ENCODE peak calls at places on chromosomes 11 and 22, in seven cellular contexts. One of them, this sample, is unnamed. For H3K4me1, the result is how much of the 10 kb centered on the place peaks cover.

GRCh38 chr22:42317691-42318547 is 47.5 kb upstream of the TCF20 start:
- DNase-seq in SK-N-SH: peak
- DNase-seq in GM23338: peak
- DNase-seq in stomach: peak
- DNase-seq in endothelial cell of umbilical vein: no peak
- DNase-seq in prostate gland: peak
- DNase-seq in transverse colon: peak
- DNase-seq in this sample: no peak

GRCh38 chr11:36092314-36093030 is 148.6 kb downstream of the LDLRAD3 start:
- DNase-seq in transverse colon: no peak
- DNase-seq in SK-N-SH: no peak
- DNase-seq in endothelial cell of umbilical vein: no peak
- DNase-seq in GM23338: peak
- DNase-seq in stomach: no peak
- DNase-seq in prostate gland: no peak
- DNase-seq in this sample: no peak

GRCh38 chr11:115458877-115459276 is 45.3 kb downstream of the CADM1 start:
- DNase-seq in transverse colon: no peak
- DNase-seq in stomach: no peak
- DNase-seq in GM23338: no peak
- DNase-seq in SK-N-SH: no peak
- DNase-seq in prostate gland: no peak
- DNase-seq in endothelial cell of umbilical vein: no peak
- DNase-seq in this sample: no peak

GRCh38 chr11:19832901-19833300 is 120.3 kb downstream of the NAV2 start:
- DNase-seq in SK-N-SH: no peak
- DNase-seq in endothelial cell of umbilical vein: no peak
- DNase-seq in prostate gland: no peak
- DNase-seq in stomach: no peak
- DNase-seq in transverse colon: no peak
- DNase-seq in GM23338: no peak
- DNase-seq in this sample: no peak

GRCh38 chr11:63709336-63709735 is 28.0 kb downstream of the RTN3 start:
- DNase-seq in GM23338: no peak
- DNase-seq in endothelial cell of umbilical vein: peak
- DNase-seq in stomach: no peak
- DNase-seq in transverse colon: no peak
- DNase-seq in SK-N-SH: no peak
- DNase-seq in prostate gland: no peak
- DNase-seq in this sample: no peak

GRCh38 chr22:50305658-50306566 is 1.5 kb downstream of the PLXNB2 start:
- DNase-seq in GM23338: peak
- DNase-seq in SK-N-SH: peak
- DNase-seq in prostate gland: peak
- DNase-seq in transverse colon: peak
- DNase-seq in stomach: peak
- DNase-seq in endothelial cell of umbilical vein: peak
- DNase-seq in this sample: peak

GRCh38 chr11:64900263-64900678 is 16.7 kb downstream of the ATG2A start:
- DNase-seq in transverse colon: no peak
- DNase-seq in stomach: no peak
- DNase-seq in endothelial cell of umbilical vein: no peak
- DNase-seq in prostate gland: no peak
- DNase-seq in SK-N-SH: no peak
- DNase-seq in GM23338: no peak
- DNase-seq in this sample: no peak

GRCh38 chr11:64516226-64516625 is 74.8 kb upstream of the SLC22A12 start:
- DNase-seq in prostate gland: no peak
- DNase-seq in stomach: no peak
- DNase-seq in SK-N-SH: no peak
- DNase-seq in GM23338: peak
- DNase-seq in endothelial cell of umbilical vein: no peak
- DNase-seq in transverse colon: no peak
- DNase-seq in this sample: no peak

GRCh38 chr22:19821523-19822300 is 33.0 kb downstream of the GNB1L start:
- DNase-seq in endothelial cell of umbilical vein: no peak
- DNase-seq in GM23338: no peak
- DNase-seq in transverse colon: no peak
- DNase-seq in prostate gland: no peak
- DNase-seq in SK-N-SH: peak
- DNase-seq in stomach: peak
- DNase-seq in this sample: no peak

GRCh38 chr11:93236741-93237675 is 39.2 kb upstream of the SLC36A4 start:
- DNase-seq in GM23338: peak
- DNase-seq in SK-N-SH: peak
- DNase-seq in stomach: no peak
- DNase-seq in endothelial cell of umbilical vein: peak
- DNase-seq in prostate gland: peak
- DNase-seq in transverse colon: peak
- DNase-seq in this sample: no peak

GRCh38 chr11:119671048-119671447 is 58.0 kb downstream of the NECTIN1 start:
- DNase-seq in prostate gland: no peak
- DNase-seq in transverse colon: peak
- DNase-seq in GM23338: no peak
- DNase-seq in endothelial cell of umbilical vein: peak
- DNase-seq in stomach: peak
- DNase-seq in SK-N-SH: peak
- DNase-seq in this sample: no peak

GRCh38 chr22:31451709-31452571 is 37.7 kb downstream of the EIF4ENIF1 start:
- DNase-seq in stomach: no peak
- DNase-seq in transverse colon: no peak
- DNase-seq in GM23338: peak
- DNase-seq in endothelial cell of umbilical vein: peak
- DNase-seq in SK-N-SH: peak
- DNase-seq in prostate gland: no peak
- DNase-seq in this sample: no peak

GRCh38 chr11:8841899-8842298 is 69.1 kb upstream of the AKIP1 start:
- DNase-seq in prostate gland: no peak
- DNase-seq in SK-N-SH: no peak
- DNase-seq in transverse colon: no peak
- DNase-seq in GM23338: no peak
- DNase-seq in stomach: no peak
- DNase-seq in endothelial cell of umbilical vein: peak
- DNase-seq in this sample: no peak

GRCh38 chr11:30107899-30108298 is 91.1 kb upstream of the KCNA4 start:
- DNase-seq in SK-N-SH: no peak
- DNase-seq in GM23338: no peak
- DNase-seq in stomach: no peak
- DNase-seq in prostate gland: no peak
- DNase-seq in endothelial cell of umbilical vein: no peak
- DNase-seq in transverse colon: no peak
- DNase-seq in this sample: no peak

GRCh38 chr22:21707677-21708076 is 27.9 kb downstream of the YPEL1 start:
- DNase-seq in transverse colon: no peak
- DNase-seq in GM23338: no peak
- DNase-seq in endothelial cell of umbilical vein: no peak
- DNase-seq in prostate gland: peak
- DNase-seq in stomach: no peak
- DNase-seq in SK-N-SH: peak
- DNase-seq in this sample: no peak

GRCh38 chr11:115613986-115614625 is 109.9 kb upstream of the CADM1 start:
- DNase-seq in endothelial cell of umbilical vein: no peak
- DNase-seq in transverse colon: no peak
- DNase-seq in stomach: no peak
- DNase-seq in SK-N-SH: no peak
- DNase-seq in GM23338: no peak
- DNase-seq in prostate gland: no peak
- DNase-seq in this sample: no peak

GRCh38 chr22:20150381-20151275 is at the start of gene CCDC188:
- DNase-seq in SK-N-SH: no peak
- DNase-seq in transverse colon: no peak
- DNase-seq in stomach: no peak
- DNase-seq in GM23338: no peak
- DNase-seq in endothelial cell of umbilical vein: no peak
- DNase-seq in prostate gland: no peak
- DNase-seq in this sample: no peak

GRCh38 chr11:37861671-37862070 is 1263.6 kb upstream of the RAG2 start:
- DNase-seq in prostate gland: no peak
- DNase-seq in GM23338: no peak
- DNase-seq in SK-N-SH: no peak
- DNase-seq in endothelial cell of umbilical vein: no peak
- DNase-seq in stomach: no peak
- DNase-seq in transverse colon: no peak
- DNase-seq in this sample: no peak

DNA sequence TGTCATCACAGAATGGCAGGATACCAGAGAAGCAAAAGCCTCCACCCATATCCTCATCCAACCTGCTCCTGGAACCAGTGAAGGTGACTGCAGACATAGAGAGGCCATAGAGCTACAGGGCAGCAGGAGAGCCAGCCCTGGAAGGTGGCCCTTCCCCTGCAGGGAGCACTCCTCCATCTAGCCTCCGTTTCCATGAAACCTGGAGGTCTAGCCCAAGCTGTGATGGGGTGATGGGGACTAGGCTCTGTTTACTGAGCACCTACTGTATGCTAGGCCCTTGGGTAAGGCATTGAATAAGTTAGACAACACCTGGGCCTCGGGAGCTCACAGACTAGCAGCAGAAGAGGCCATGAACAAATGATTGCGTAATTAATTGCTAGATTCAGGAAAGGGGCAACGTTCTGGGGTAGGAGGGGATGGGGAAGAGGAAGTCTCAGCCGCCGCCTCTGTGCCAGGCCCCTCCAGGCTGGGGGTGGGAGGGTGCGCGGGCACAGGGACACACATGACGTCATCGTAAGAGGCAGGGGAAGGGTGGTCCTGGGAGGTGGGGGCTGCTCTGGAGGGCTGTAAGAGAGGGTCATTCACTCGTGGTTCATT is 784 bp upstream of the SYNGR1 start:
- DNase-seq in SK-N-SH: peak
- DNase-seq in transverse colon: peak
- DNase-seq in GM23338: no peak
- DNase-seq in stomach: no peak
- DNase-seq in prostate gland: no peak
- DNase-seq in endothelial cell of umbilical vein: no peak
- DNase-seq in this sample: no peak
- TF ChIP-seq POLR2AphosphoS5 in SK-N-SH: no peak
- TF ChIP-seq POLR2AphosphoS5 in transverse colon: no peak
- TF ChIP-seq POLR2AphosphoS5 in GM23338: peak
- TF ChIP-seq POLR2AphosphoS5 in stomach: no peak
- TF ChIP-seq POLR2AphosphoS5 in prostate gland: no peak
- TF ChIP-seq POLR2AphosphoS5 in endothelial cell of umbilical vein: no peak
- TF ChIP-seq POLR2AphosphoS5 in this sample: no peak

GRCh38 chr11:45156201-45156600 is 9.8 kb downstream of the PRDM11 start:
- DNase-seq in GM23338: no peak
- DNase-seq in endothelial cell of umbilical vein: no peak
- DNase-seq in SK-N-SH: no peak
- DNase-seq in transverse colon: no peak
- DNase-seq in prostate gland: no peak
- DNase-seq in stomach: no peak
- DNase-seq in this sample: no peak

GRCh38 chr11:45155627-45156180 is 9.3 kb downstream of the PRDM11 start:
- DNase-seq in GM23338: no peak
- DNase-seq in prostate gland: no peak
- DNase-seq in transverse colon: no peak
- DNase-seq in stomach: no peak
- DNase-seq in endothelial cell of umbilical vein: no peak
- DNase-seq in SK-N-SH: no peak
- DNase-seq in this sample: no peak

GRCh38 chr11:45156731-45157130 is 10.3 kb downstream of the PRDM11 start:
- DNase-seq in SK-N-SH: no peak
- DNase-seq in endothelial cell of umbilical vein: no peak
- DNase-seq in prostate gland: no peak
- DNase-seq in stomach: peak
- DNase-seq in transverse colon: no peak
- DNase-seq in GM23338: no peak
- DNase-seq in this sample: no peak

GRCh38 chr11:45154276-45154675 is 7.8 kb downstream of the PRDM11 start:
- DNase-seq in SK-N-SH: no peak
- DNase-seq in transverse colon: no peak
- DNase-seq in endothelial cell of umbilical vein: no peak
- DNase-seq in stomach: peak
- DNase-seq in prostate gland: no peak
- DNase-seq in GM23338: no peak
- DNase-seq in this sample: no peak

DNA sequence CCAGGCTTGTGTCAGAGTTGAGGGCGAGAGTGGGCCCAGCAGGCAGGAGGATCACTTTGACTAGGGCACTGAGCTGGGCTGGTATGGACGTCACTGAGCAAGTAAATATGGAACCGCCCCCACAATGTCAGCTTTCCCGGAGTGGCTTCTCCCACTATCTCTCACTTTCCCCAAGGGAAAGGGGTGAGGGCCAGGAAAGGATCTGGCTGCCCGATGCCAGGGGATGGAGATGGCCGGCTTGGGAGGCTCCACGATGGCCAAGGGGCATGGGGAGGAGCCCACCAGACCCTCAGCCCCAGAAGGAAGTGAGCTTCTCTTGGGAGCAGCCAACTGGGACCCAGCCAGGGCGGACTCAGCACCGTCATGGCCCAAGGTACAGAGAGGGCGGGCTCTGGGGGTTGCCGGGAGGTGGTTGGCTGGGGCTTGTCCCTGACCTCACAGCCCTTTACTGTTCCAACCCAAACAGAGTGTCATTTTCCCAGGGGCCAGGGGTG is 8.7 kb downstream of the PRDM11 start:
- DNase-seq in prostate gland: no peak
- DNase-seq in transverse colon: no peak
- DNase-seq in stomach: peak
- DNase-seq in endothelial cell of umbilical vein: no peak
- DNase-seq in GM23338: no peak
- DNase-seq in SK-N-SH: no peak
- DNase-seq in this sample: no peak
- H3K4me1 ChIP-seq in prostate gland: under half
- H3K4me1 ChIP-seq in transverse colon: under half
- H3K4me1 ChIP-seq in stomach: under half
- H3K4me1 ChIP-seq in endothelial cell of umbilical vein: under half
- H3K4me1 ChIP-seq in GM23338: under half
- H3K4me1 ChIP-seq in SK-N-SH: under half
- H3K4me1 ChIP-seq in this sample: half or more

GRCh38 chr11:35082322-35083180 is 56.4 kb upstream of the CD44 start:
- DNase-seq in transverse colon: peak
- DNase-seq in GM23338: peak
- DNase-seq in endothelial cell of umbilical vein: no peak
- DNase-seq in SK-N-SH: no peak
- DNase-seq in prostate gland: no peak
- DNase-seq in stomach: peak
- DNase-seq in this sample: no peak
- TF ChIP-seq POLR2AphosphoS5 in transverse colon: no peak
- TF ChIP-seq POLR2AphosphoS5 in GM23338: no peak
- TF ChIP-seq POLR2AphosphoS5 in endothelial cell of umbilical vein: no peak
- TF ChIP-seq POLR2AphosphoS5 in SK-N-SH: no peak
- TF ChIP-seq POLR2AphosphoS5 in prostate gland: no peak
- TF ChIP-seq POLR2AphosphoS5 in stomach: no peak
- TF ChIP-seq POLR2AphosphoS5 in this sample: no peak

GRCh38 chr11:47846998-47847397 is 1.2 kb downstream of the NUP160 start:
- DNase-seq in SK-N-SH: no peak
- DNase-seq in GM23338: no peak
- DNase-seq in prostate gland: no peak
- DNase-seq in transverse colon: no peak
- DNase-seq in endothelial cell of umbilical vein: no peak
- DNase-seq in stomach: no peak
- DNase-seq in this sample: no peak
- H3K4me1 ChIP-seq in SK-N-SH: under half
- H3K4me1 ChIP-seq in GM23338: under half
- H3K4me1 ChIP-seq in prostate gland: under half
- H3K4me1 ChIP-seq in transverse colon: under half
- H3K4me1 ChIP-seq in endothelial cell of umbilical vein: under half
- H3K4me1 ChIP-seq in stomach: under half
- H3K4me1 ChIP-seq in this sample: under half

GRCh38 chr11:114079406-114080072 is 20.0 kb downstream of the ZBTB16 start:
- DNase-seq in transverse colon: no peak
- DNase-seq in stomach: no peak
- DNase-seq in SK-N-SH: no peak
- DNase-seq in GM23338: no peak
- DNase-seq in prostate gland: no peak
- DNase-seq in endothelial cell of umbilical vein: no peak
- DNase-seq in this sample: no peak
- TF ChIP-seq POLR2AphosphoS5 in transverse colon: no peak
- TF ChIP-seq POLR2AphosphoS5 in stomach: no peak
- TF ChIP-seq POLR2AphosphoS5 in SK-N-SH: no peak
- TF ChIP-seq POLR2AphosphoS5 in GM23338: no peak
- TF ChIP-seq POLR2AphosphoS5 in prostate gland: no peak
- TF ChIP-seq POLR2AphosphoS5 in endothelial cell of umbilical vein: no peak
- TF ChIP-seq POLR2AphosphoS5 in this sample: no peak